ENCODE peak calls at places on chromosomes 13 and 19, in four cellular contexts. L, A, H and V are unnamed samples. For H3K9me3, the result is how much of the 10 kb centered on the place peaks cover.

GRCh38 chr13:30700364-30700763 is 35.0 kb upstream of the ALOX5AP start:
- DNase-seq in L (no peak), A (no peak), H (no peak), V (no peak)

GRCh38 chr19:47540748-47541147 is 25.9 kb upstream of the NAPA start:
- DNase-seq in L (no peak), A (peak), H (no peak), V (no peak)

GRCh38 chr13:98143601-98144500 is 957 bp downstream of the FARP1 start:
- DNase-seq in L (no peak), A (peak), H (no peak), V (no peak)

GRCh38 chr19:39038098-39038497 is 5.7 kb upstream of the FBXO27 start:
- DNase-seq in L (no peak), A (peak), H (no peak), V (peak)

GRCh38 chr19:41895745-41896580 is 13.0 kb downstream of the ARHGEF1 start:
- DNase-seq in L (no peak), A (peak), H (no peak), V (no peak)

GRCh38 chr13:37899753-37900152 is 30.2 kb upstream of the TRPC4 start:
- DNase-seq in L (no peak), A (no peak), H (no peak), V (no peak)

GRCh38 chr13:110415669-110416068 is 108.6 kb downstream of the COL4A2 start:
- DNase-seq in L (no peak), A (peak), H (no peak), V (no peak)

GRCh38 chr19:23287620-23288019 is 37.4 kb upstream of the ZNF724 start:
- DNase-seq in L (no peak), A (no peak), H (no peak), V (no peak)

GRCh38 chr13:114173261-114173660 is 5.8 kb upstream of the CFAP97D2 start:
- DNase-seq in L (no peak), A (no peak), H (no peak), V (no peak)

GRCh38 chr19:455031-455705 is 5.7 kb downstream of the SHC2 start:
- DNase-seq in L (no peak), A (no peak), H (no peak), V (no peak)

GRCh38 chr19:50315773-50316448 is 13.3 kb downstream of the KCNC3 start:
- DNase-seq in L (no peak), A (peak), H (no peak), V (no peak)
- H3K4me3 ChIP-seq in L (peak), A (no peak), H (no peak), V (no peak)

DNA sequence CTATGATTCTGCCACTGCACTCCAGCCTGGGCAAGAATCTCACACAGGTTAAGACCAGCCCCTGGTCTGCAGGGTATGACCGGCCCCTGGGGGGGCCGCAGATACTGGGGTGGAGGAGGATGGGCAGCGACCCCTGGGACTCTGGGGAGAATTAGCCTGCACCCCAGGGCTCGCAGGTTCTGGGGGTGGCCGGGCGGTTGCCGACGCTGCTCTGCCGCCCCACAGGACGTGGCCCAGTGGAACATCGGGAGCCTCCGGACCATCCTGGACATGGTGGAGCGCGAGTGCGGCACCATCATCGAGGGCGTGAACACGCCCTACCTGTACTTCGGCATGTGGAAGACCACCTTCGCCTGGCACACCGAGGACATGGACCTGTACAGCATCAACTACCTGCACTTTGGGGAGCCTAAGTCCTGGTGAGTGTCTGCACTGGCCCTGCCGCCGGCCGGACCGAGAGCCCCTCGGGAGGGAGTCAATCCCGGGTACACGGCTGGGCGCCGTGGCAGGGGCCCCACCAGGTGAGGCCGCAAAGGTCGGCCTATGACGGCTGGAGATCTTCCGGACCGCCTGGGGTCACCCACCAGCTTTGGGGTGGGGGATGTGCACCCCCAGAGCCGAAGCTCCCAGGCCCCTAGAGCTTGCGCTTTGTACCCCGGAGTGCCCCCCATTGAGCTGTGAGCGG is 78.5 kb downstream of the KDM4B start:
- DNase-seq in L (no peak), A (no peak), H (no peak), V (no peak)
- H3K27ac ChIP-seq in L (peak), A (peak), H (peak), V (peak)

GRCh38 chr19:27920774-27921173 is 1292.2 kb downstream of the UQCRFS1 start:
- DNase-seq in L (no peak), A (no peak), H (no peak), V (no peak)
- H3K9me3 ChIP-seq in L (under half), A (under half), H (under half), V (under half)

GRCh38 chr19:35938282-35939224 is 2.4 kb downstream of the LRFN3 start:
- DNase-seq in L (no peak), A (no peak), H (no peak), V (no peak)

GRCh38 chr19:35939307-35940077 is 3.3 kb downstream of the LRFN3 start:
- DNase-seq in L (no peak), A (no peak), H (no peak), V (no peak)

GRCh38 chr19:35936738-35937268 is 629 bp downstream of the LRFN3 start:
- DNase-seq in L (no peak), A (peak), H (no peak), V (no peak)

GRCh38 chr19:35935911-35936737 is at the start of gene LRFN3:
- DNase-seq in L (peak), A (peak), H (no peak), V (no peak)

DNA sequence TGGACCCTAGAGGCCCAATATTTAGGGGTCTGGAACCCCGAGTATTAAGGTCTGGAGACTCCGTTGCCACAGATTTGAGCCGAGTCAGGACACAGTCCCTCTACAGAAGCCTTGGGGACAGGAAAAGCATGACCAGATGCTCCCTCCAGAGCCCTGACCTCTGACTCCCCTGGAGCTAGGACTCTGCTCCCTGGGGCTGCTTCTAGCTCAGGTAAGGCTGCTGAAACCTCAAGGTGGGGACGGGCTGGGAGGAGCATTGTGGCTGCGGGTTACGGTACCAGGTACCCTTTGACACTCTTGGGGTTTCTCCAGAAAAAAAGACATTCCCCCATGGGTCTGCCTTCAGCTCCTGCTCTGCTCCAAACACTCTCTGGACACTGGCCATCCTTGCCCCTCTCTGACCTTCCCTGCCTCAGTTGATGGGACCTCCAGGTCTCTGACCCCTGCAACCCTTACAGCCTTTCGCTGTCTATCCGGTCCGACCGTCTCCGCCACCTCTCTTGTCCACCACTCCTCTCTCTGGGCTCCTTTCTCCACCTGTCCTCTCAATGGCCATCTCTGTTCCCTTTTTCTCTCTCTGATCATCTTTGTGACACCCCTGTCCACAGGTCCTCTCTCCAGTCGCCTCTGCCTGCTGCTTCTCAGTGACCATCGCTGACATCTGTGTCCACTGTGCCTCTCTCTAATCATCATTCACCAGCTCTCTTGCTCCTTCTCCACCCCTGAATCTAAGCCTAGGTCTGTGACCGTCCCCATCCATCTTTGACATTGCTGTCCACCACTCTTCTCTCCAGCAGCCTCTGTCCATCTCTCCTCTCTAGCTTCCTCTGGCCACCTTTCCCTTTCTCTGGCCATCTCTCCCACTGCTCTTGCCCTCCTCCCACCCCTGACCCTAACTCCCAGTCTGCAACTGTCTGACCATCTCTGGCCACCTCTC is 1.4 kb downstream of the LRFN3 start:
- DNase-seq in L (no peak), A (peak), H (no peak), V (no peak)
- H3K4me3 ChIP-seq in L (peak), A (peak), H (peak), V (peak)

DNA sequence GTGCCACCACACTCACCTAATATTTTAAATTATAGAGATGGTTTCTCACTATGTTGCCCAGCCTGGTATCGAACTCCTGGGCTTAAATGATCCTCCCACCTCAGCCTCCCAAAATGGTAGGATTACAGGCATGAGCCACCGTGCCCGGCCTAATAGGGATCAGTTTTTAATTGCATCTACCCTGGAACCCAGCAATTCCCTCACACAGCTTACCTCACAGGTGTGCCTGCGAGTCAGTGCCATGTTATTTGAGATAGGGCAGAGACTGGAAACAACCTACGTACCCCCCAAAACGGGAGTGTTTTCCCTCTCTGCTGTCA is 14.3 kb downstream of the MAP2K2 start:
- DNase-seq in L (no peak), A (no peak), H (no peak), V (no peak)
- H3K27ac ChIP-seq in L (peak), A (no peak), H (no peak), V (no peak)

GRCh38 chr19:36986131-36986530 is 70.0 kb downstream of the ZNF568 start:
- DNase-seq in L (no peak), A (no peak), H (no peak), V (no peak)

GRCh38 chr19:36987091-36987490 is 71.0 kb downstream of the ZNF568 start:
- DNase-seq in L (no peak), A (no peak), H (no peak), V (no peak)

GRCh38 chr19:36986601-36987000 is 70.5 kb downstream of the ZNF568 start:
- DNase-seq in L (no peak), A (no peak), H (no peak), V (no peak)
- H3K9me3 ChIP-seq in L (under half), A (under half), H (under half), V (under half)